ENCODE peak calls at places on chromosomes 2 and 18, in four cellular contexts. M is GM18507, T is colonic mucosa, L is ACHN. R is an unnamed sample.
A peak's percentile ranks its signal among the peaks of the same experiment; 100 is the strongest.

GRCh38 chr2:74206180-74206688 is 7.8 kb downstream of the MTHFD2 start:
- DNase-seq in L (peak; percentile 9), M (peak; percentile 38), T (no peak), R (peak; percentile 35)

GRCh38 chr2:21317131-21317530 is 193.4 kb downstream of the TDRD15 start:
- DNase-seq in L (peak; percentile 52), T (peak; percentile 54), M (peak; percentile 9), R (peak; percentile 65)

GRCh38 chr2:146818122-146818521 is 1026.7 kb upstream of the ACVR2A start:
- DNase-seq in T (no peak), M (no peak), L (no peak), R (no peak)

GRCh38 chr2:184154438-184154837 is 443.9 kb upstream of the ZNF804A start:
- DNase-seq in T (no peak), M (no peak), L (no peak), R (no peak)

GRCh38 chr2:100423631-100424030 is 6.2 kb upstream of the CHST10 start:
- DNase-seq in T (no peak), L (no peak), M (no peak), R (no peak)

GRCh38 chr2:222319576-222320440 is 21.0 kb upstream of the PAX3 start:
- DNase-seq in T (peak; percentile 25), M (no peak), L (peak; percentile 31), R (peak; percentile 47)

GRCh38 chr2:66427219-66427768 is 7.6 kb upstream of the MEIS1 start:
- DNase-seq in L (no peak), T (no peak), M (no peak), R (no peak)

GRCh38 chr18:64167408-64167807 is 18.5 kb upstream of the LINC00305 start:
- DNase-seq in L (no peak), T (no peak), M (no peak), R (no peak)

GRCh38 chr2:231795525-231796327 is 9.5 kb downstream of the COPS7B start:
- DNase-seq in M (no peak), T (peak; percentile 90), L (peak; percentile 97), R (peak; percentile 79)

GRCh38 chr2:226911932-226912331 is 76.1 kb downstream of the RHBDD1 start:
- DNase-seq in T (no peak), M (no peak), L (no peak), R (no peak)

GRCh38 chr2:187377335-187377734 is 70.7 kb downstream of the CALCRL start:
- DNase-seq in L (no peak), M (no peak), T (no peak), R (no peak)

R was measured in left colon.